ENCODE peak calls at places on chromosomes 12 and 14, in ten cellular contexts. B is CD8-positive, alpha-beta T cell; O is GM23338; L is hepatocyte; R is spleen; Z is NB4; M is HFF-Myc; S is AG04450; X is IMR-90; H is astrocyte. G is an unnamed sample.

GRCh38 chr14:20302042-20302761 is 3.5 kb downstream of the TTC5 start:
- DNase-seq in L (no peak), Z (no peak), S (no peak), O (no peak), B (no peak), H (peak; percentile 39), X (peak; percentile 61), R (no peak), M (no peak), G (no peak)

GRCh38 chr12:61757831-61758505 is 502.2 kb upstream of the USP15 start:
- DNase-seq in L (no peak), M (no peak), O (no peak), B (no peak), H (no peak), X (no peak), Z (no peak), R (no peak), S (no peak), G (peak; percentile 45)

GRCh38 chr14:95895720-95896119 is 19.1 kb downstream of the TUNAR start:
- DNase-seq in R (no peak), Z (peak; percentile 22), X (no peak), O (peak; percentile 84), L (peak; percentile 56), M (no peak), S (no peak), B (no peak), H (no peak), G (no peak)

GRCh38 chr14:68211886-68212285 is 392.3 kb downstream of the RAD51B start:
- DNase-seq in H (no peak), O (no peak), Z (no peak), S (no peak), L (no peak), R (no peak), X (no peak), M (no peak), B (no peak), G (no peak)

GRCh38 chr12:105041186-105041585 is 43.1 kb downstream of the ALDH1L2 start:
- DNase-seq in H (peak; percentile 68), S (no peak), Z (no peak), B (no peak), R (no peak), O (no peak), L (no peak), M (no peak), X (no peak), G (no peak)

GRCh38 chr14:61535470-61535869 is 159.8 kb upstream of the HIF1A start:
- DNase-seq in O (no peak), R (no peak), H (no peak), Z (no peak), X (no peak), S (no peak), M (no peak), B (no peak), L (no peak), G (no peak)

GRCh38 chr14:70130498-70130897 is 58.3 kb downstream of the SLC8A3 start:
- DNase-seq in H (no peak), R (no peak), S (no peak), Z (no peak), B (no peak), O (no peak), X (no peak), M (no peak), L (no peak), G (no peak)

GRCh38 chr14:71996615-71997014 is 64.4 kb downstream of the RGS6 start:
- DNase-seq in R (no peak), X (no peak), S (no peak), H (no peak), M (no peak), O (no peak), L (no peak), Z (no peak), B (no peak), G (no peak)

GRCh38 chr14:99330316-99331240 is 58.6 kb upstream of the BCL11B start:
- DNase-seq in R (peak; percentile 56), M (no peak), B (no peak), O (no peak), Z (no peak), L (no peak), S (no peak), H (no peak), X (no peak), G (no peak)

GRCh38 chr12:49798934-49799333 is 29.3 kb downstream of the NCKAP5L start:
- DNase-seq in H (no peak), O (no peak), R (no peak), S (no peak), B (no peak), X (no peak), L (no peak), M (no peak), Z (no peak), G (no peak)

GRCh38 chr12:26031814-26032213 is 73.3 kb downstream of the RASSF8 start:
- DNase-seq in R (no peak), O (no peak), X (peak; percentile 31), S (no peak), M (no peak), Z (no peak), L (no peak), H (no peak), B (no peak), G (no peak)

GRCh38 chr12:95446511-95446910 is 27.4 kb upstream of the METAP2 start:
- DNase-seq in O (peak; percentile 80), Z (no peak), M (no peak), B (no peak), S (no peak), L (peak; percentile 75), X (peak; percentile 7), R (no peak), H (peak; percentile 15), G (no peak)

DNA sequence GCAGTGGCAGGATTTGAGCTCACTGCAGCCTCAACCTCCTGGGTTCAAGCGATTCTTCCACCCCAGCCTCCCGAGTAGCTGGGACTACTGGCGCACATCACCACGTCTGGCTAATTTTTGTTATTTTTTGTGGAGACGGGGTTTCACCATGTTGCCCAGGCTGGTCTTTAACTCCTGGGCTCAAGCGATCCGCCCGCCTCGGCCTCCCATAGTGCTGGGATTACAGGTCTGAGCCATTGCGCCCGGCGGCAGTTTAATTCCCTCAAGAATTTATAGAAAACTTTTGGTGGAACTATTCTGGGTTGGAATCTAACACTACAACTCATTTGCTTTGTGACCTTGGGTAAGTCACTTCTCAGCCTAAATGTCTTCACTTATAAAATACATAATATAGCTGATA is 1.8 kb upstream of the SP1 start:
- DNase-seq in X (no peak), O (no peak), R (peak; percentile 76), L (no peak), H (no peak), B (no peak), M (no peak), S (no peak), Z (no peak), G (no peak)
- H3K4me3 ChIP-seq in X (no peak overlapping the region), O (peak overlapping the region; percentile 44), R (no peak overlapping the region), L (no peak overlapping the region), H (no peak overlapping the region), B (no peak overlapping the region), M (no peak overlapping the region), S (no peak overlapping the region), Z (peak overlapping the region; percentile 69), G (no peak overlapping the region)

GRCh38 chr12:57057037-57057436 is 7.1 kb upstream of the MYO1A start:
- DNase-seq in S (no peak), B (no peak), H (no peak), R (no peak), L (no peak), Z (no peak), X (no peak), O (no peak), M (no peak), G (no peak)

GRCh38 chr12:57049890-57050289 is at the start of gene MYO1A:
- DNase-seq in Z (peak; percentile 32), L (peak; percentile 51), H (no peak), B (no peak), M (no peak), R (no peak), S (no peak), X (peak; percentile 19), O (peak; percentile 43), G (no peak)

GRCh38 chr12:57058454-57058853 is 8.5 kb upstream of the MYO1A start:
- DNase-seq in Z (no peak), X (no peak), O (no peak), B (no peak), H (no peak), R (no peak), M (no peak), S (no peak), L (no peak), G (no peak)

GRCh38 chr12:57051011-57051410 is 1.1 kb upstream of the MYO1A start:
- DNase-seq in S (no peak), X (no peak), L (no peak), M (no peak), H (no peak), R (no peak), O (no peak), B (no peak), Z (no peak), G (no peak)

DNA sequence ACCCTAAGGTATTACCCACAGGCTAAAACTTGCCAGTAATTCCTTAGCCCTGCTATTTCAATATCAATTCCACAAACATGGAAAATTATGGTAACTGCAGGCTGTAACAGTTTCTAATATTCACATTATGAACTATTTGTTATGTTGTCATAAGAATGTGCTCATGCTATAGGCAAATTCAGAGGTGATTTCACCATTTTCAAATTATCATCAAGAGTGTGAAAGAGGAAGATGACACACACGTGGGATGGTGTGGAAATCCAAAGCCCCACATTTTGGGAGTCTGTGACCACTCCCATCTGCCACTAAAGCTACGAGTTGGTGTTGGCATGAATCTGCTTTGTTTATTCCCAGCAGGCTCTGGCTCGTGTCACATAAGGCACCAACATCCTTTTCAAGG is 5.9 kb upstream of the MYO1A start:
- DNase-seq in H (no peak), X (no peak), R (no peak), Z (peak; percentile 74), B (no peak), O (no peak), M (no peak), L (no peak), S (no peak), G (no peak)
- TF ChIP-seq CTCF in H (no peak), X (no peak), R (no peak), Z (no peak), B (no peak), O (no peak), M (no peak), L (no peak), S (no peak), G (no peak)

GRCh38 chr12:1575799-1576401 is 18.5 kb downstream of the FBXL14 start:
- DNase-seq in S (no peak), X (peak; percentile 75), B (no peak), L (peak; percentile 40), O (no peak), H (no peak), Z (peak; percentile 48), M (no peak), R (no peak), G (no peak)
- H3K4me3 ChIP-seq in S (peak overlapping the region; percentile 34), X (peak overlapping the region; percentile 5), B (no peak overlapping the region), L (no peak overlapping the region), O (no peak overlapping the region), H (no peak overlapping the region), Z (no peak overlapping the region), M (no peak overlapping the region), R (no peak overlapping the region), G (no peak overlapping the region)

DNA sequence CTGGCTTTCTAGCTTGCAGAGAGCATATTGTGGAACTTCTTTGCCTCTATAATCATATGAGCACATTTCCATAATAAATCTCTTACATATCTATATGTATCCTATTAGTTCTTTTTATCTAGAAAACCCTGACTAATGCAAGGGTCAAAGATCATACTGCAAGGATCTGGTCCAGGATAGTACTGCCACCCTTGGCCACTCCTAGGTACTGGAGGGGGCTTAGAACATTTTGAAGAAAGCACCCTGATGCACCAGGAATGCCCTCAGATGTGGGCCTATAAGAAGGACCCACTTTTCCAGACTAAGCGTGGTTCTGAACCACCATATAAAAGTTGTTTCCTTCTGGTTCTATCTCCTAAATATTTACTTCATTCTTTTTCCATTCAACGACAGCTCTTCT is 14.6 kb downstream of the ATXN7L3B start:
- DNase-seq in H (no peak), S (no peak), B (no peak), X (no peak), R (no peak), Z (no peak), M (no peak), O (peak; percentile 37), L (no peak), G (no peak)
- TF ChIP-seq CTCF in H (no peak), S (no peak), B (no peak), X (no peak), R (no peak), Z (no peak), M (no peak), O (peak; percentile 43), L (no peak), G (peak; percentile 15)

G was measured in epithelial cell of proximal tubule.